ENCODE peak calls at places on chromosomes 16 and 17, in ten cellular contexts. One of them, this sample, is unnamed.

GRCh38 chr16:56848056-56848936 is 16.7 kb upstream of the SLC12A3 start:
- DNase-seq in body of pancreas: peak
- DNase-seq in stomach: no peak
- DNase-seq in NT2/D1: no peak
- DNase-seq in fibroblast of lung: peak
- DNase-seq in Peyer's patch: no peak
- DNase-seq in cardiac fibroblast: peak
- DNase-seq in AG09309: no peak
- DNase-seq in H7: no peak
- DNase-seq in HCT116: no peak
- DNase-seq in this sample: peak

GRCh38 chr17:73733527-73733926 is 89.3 kb upstream of the SDK2 start:
- DNase-seq in body of pancreas: no peak
- DNase-seq in stomach: no peak
- DNase-seq in NT2/D1: no peak
- DNase-seq in fibroblast of lung: no peak
- DNase-seq in Peyer's patch: no peak
- DNase-seq in cardiac fibroblast: no peak
- DNase-seq in AG09309: no peak
- DNase-seq in H7: no peak
- DNase-seq in HCT116: no peak
- DNase-seq in this sample: no peak

GRCh38 chr16:77137045-77137444 is 53.9 kb upstream of the MON1B start:
- DNase-seq in body of pancreas: no peak
- DNase-seq in stomach: no peak
- DNase-seq in NT2/D1: no peak
- DNase-seq in fibroblast of lung: no peak
- DNase-seq in Peyer's patch: no peak
- DNase-seq in cardiac fibroblast: no peak
- DNase-seq in AG09309: no peak
- DNase-seq in H7: peak
- DNase-seq in HCT116: no peak
- DNase-seq in this sample: no peak

GRCh38 chr16:16096858-16097213 is 126.5 kb downstream of the ABCC6 start:
- DNase-seq in body of pancreas: no peak
- DNase-seq in stomach: no peak
- DNase-seq in NT2/D1: no peak
- DNase-seq in fibroblast of lung: no peak
- DNase-seq in Peyer's patch: no peak
- DNase-seq in cardiac fibroblast: no peak
- DNase-seq in AG09309: no peak
- DNase-seq in H7: no peak
- DNase-seq in HCT116: no peak
- DNase-seq in this sample: no peak

GRCh38 chr17:40458001-40458791 is 14.9 kb downstream of the IGFBP4 start:
- DNase-seq in body of pancreas: peak
- DNase-seq in stomach: peak
- DNase-seq in NT2/D1: no peak
- DNase-seq in fibroblast of lung: peak
- DNase-seq in Peyer's patch: no peak
- DNase-seq in cardiac fibroblast: peak
- DNase-seq in AG09309: peak
- DNase-seq in H7: peak
- DNase-seq in HCT116: no peak
- DNase-seq in this sample: peak

GRCh38 chr16:57619606-57620315 is 8.7 kb upstream of the ADGRG1 start:
- DNase-seq in body of pancreas: peak
- DNase-seq in stomach: peak
- DNase-seq in NT2/D1: no peak
- DNase-seq in fibroblast of lung: no peak
- DNase-seq in Peyer's patch: peak
- DNase-seq in cardiac fibroblast: no peak
- DNase-seq in AG09309: no peak
- DNase-seq in H7: peak
- DNase-seq in HCT116: no peak
- DNase-seq in this sample: no peak

GRCh38 chr17:47803201-47803600 is 18.4 kb downstream of the OSBPL7 start:
- DNase-seq in body of pancreas: no peak
- DNase-seq in stomach: no peak
- DNase-seq in NT2/D1: no peak
- DNase-seq in fibroblast of lung: no peak
- DNase-seq in Peyer's patch: no peak
- DNase-seq in cardiac fibroblast: no peak
- DNase-seq in AG09309: no peak
- DNase-seq in H7: no peak
- DNase-seq in HCT116: no peak
- DNase-seq in this sample: no peak

GRCh38 chr17:9783012-9783411 is 8.4 kb downstream of the DHRS7C start:
- DNase-seq in body of pancreas: no peak
- DNase-seq in stomach: no peak
- DNase-seq in NT2/D1: no peak
- DNase-seq in fibroblast of lung: no peak
- DNase-seq in Peyer's patch: no peak
- DNase-seq in cardiac fibroblast: no peak
- DNase-seq in AG09309: no peak
- DNase-seq in H7: no peak
- DNase-seq in HCT116: no peak
- DNase-seq in this sample: no peak

GRCh38 chr17:7834891-7835817 is 1.1 kb downstream of the KDM6B start:
- DNase-seq in body of pancreas: peak
- DNase-seq in stomach: peak
- DNase-seq in NT2/D1: peak
- DNase-seq in fibroblast of lung: peak
- DNase-seq in Peyer's patch: peak
- DNase-seq in cardiac fibroblast: peak
- DNase-seq in AG09309: peak
- DNase-seq in H7: peak
- DNase-seq in HCT116: peak
- DNase-seq in this sample: peak

GRCh38 chr17:76272541-76273434 is 7.6 kb downstream of the UBALD2 start:
- DNase-seq in body of pancreas: peak
- DNase-seq in stomach: no peak
- DNase-seq in NT2/D1: no peak
- DNase-seq in fibroblast of lung: no peak
- DNase-seq in Peyer's patch: no peak
- DNase-seq in cardiac fibroblast: no peak
- DNase-seq in AG09309: no peak
- DNase-seq in H7: peak
- DNase-seq in HCT116: no peak
- DNase-seq in this sample: no peak

GRCh38 chr17:66715745-66716156 is 119.2 kb upstream of the CACNG5 start:
- DNase-seq in body of pancreas: peak
- DNase-seq in stomach: no peak
- DNase-seq in NT2/D1: peak
- DNase-seq in fibroblast of lung: peak
- DNase-seq in Peyer's patch: no peak
- DNase-seq in cardiac fibroblast: peak
- DNase-seq in AG09309: peak
- DNase-seq in H7: peak
- DNase-seq in HCT116: peak
- DNase-seq in this sample: no peak

GRCh38 chr17:27776882-27777624 is 23.3 kb downstream of the NOS2 start:
- DNase-seq in body of pancreas: no peak
- DNase-seq in stomach: no peak
- DNase-seq in NT2/D1: no peak
- DNase-seq in fibroblast of lung: no peak
- DNase-seq in Peyer's patch: no peak
- DNase-seq in cardiac fibroblast: no peak
- DNase-seq in AG09309: no peak
- DNase-seq in H7: no peak
- DNase-seq in HCT116: no peak
- DNase-seq in this sample: no peak

GRCh38 chr17:28720247-28720996 is 637 bp downstream of the RPL23A start:
- DNase-seq in body of pancreas: no peak
- DNase-seq in stomach: no peak
- DNase-seq in NT2/D1: no peak
- DNase-seq in fibroblast of lung: no peak
- DNase-seq in Peyer's patch: no peak
- DNase-seq in cardiac fibroblast: no peak
- DNase-seq in AG09309: no peak
- DNase-seq in H7: no peak
- DNase-seq in HCT116: no peak
- DNase-seq in this sample: no peak

GRCh38 chr16:84774810-84775209 is 45.0 kb upstream of the CRISPLD2 start:
- DNase-seq in body of pancreas: peak
- DNase-seq in stomach: no peak
- DNase-seq in NT2/D1: no peak
- DNase-seq in fibroblast of lung: peak
- DNase-seq in Peyer's patch: no peak
- DNase-seq in cardiac fibroblast: peak
- DNase-seq in AG09309: peak
- DNase-seq in H7: no peak
- DNase-seq in HCT116: no peak
- DNase-seq in this sample: no peak

GRCh38 chr16:642189-643049 is 791 bp downstream of the MCRIP2 start:
- DNase-seq in body of pancreas: peak
- DNase-seq in stomach: peak
- DNase-seq in NT2/D1: no peak
- DNase-seq in fibroblast of lung: no peak
- DNase-seq in Peyer's patch: peak
- DNase-seq in cardiac fibroblast: no peak
- DNase-seq in AG09309: no peak
- DNase-seq in H7: peak
- DNase-seq in HCT116: no peak
- DNase-seq in this sample: peak

GRCh38 chr17:17681187-17681743 is at the start of gene RAI1:
- DNase-seq in body of pancreas: peak
- DNase-seq in stomach: peak
- DNase-seq in NT2/D1: no peak
- DNase-seq in fibroblast of lung: peak
- DNase-seq in Peyer's patch: peak
- DNase-seq in cardiac fibroblast: peak
- DNase-seq in AG09309: no peak
- DNase-seq in H7: peak
- DNase-seq in HCT116: no peak
- DNase-seq in this sample: peak

GRCh38 chr16:64695684-64696083 is 426.2 kb downstream of the CDH11 start:
- DNase-seq in body of pancreas: no peak
- DNase-seq in stomach: no peak
- DNase-seq in NT2/D1: no peak
- DNase-seq in fibroblast of lung: no peak
- DNase-seq in Peyer's patch: no peak
- DNase-seq in cardiac fibroblast: no peak
- DNase-seq in AG09309: no peak
- DNase-seq in H7: no peak
- DNase-seq in HCT116: no peak
- DNase-seq in this sample: no peak

GRCh38 chr16:23836078-23836403 is 258 bp downstream of the PRKCB start:
- DNase-seq in body of pancreas: no peak
- DNase-seq in stomach: no peak
- DNase-seq in NT2/D1: no peak
- DNase-seq in fibroblast of lung: no peak
- DNase-seq in Peyer's patch: no peak
- DNase-seq in cardiac fibroblast: no peak
- DNase-seq in AG09309: no peak
- DNase-seq in H7: no peak
- DNase-seq in HCT116: no peak
- DNase-seq in this sample: no peak
- H3K4me3 ChIP-seq in body of pancreas: no peak
- H3K4me3 ChIP-seq in stomach: peak
- H3K4me3 ChIP-seq in NT2/D1: peak
- H3K4me3 ChIP-seq in fibroblast of lung: no peak
- H3K4me3 ChIP-seq in Peyer's patch: peak
- H3K4me3 ChIP-seq in cardiac fibroblast: no peak
- H3K4me3 ChIP-seq in AG09309: no peak
- H3K4me3 ChIP-seq in H7: peak
- H3K4me3 ChIP-seq in HCT116: no peak
- H3K4me3 ChIP-seq in this sample: no peak

GRCh38 chr16:50480206-50480605 is 68.0 kb upstream of the NKD1 start:
- DNase-seq in body of pancreas: no peak
- DNase-seq in stomach: no peak
- DNase-seq in NT2/D1: no peak
- DNase-seq in fibroblast of lung: no peak
- DNase-seq in Peyer's patch: no peak
- DNase-seq in cardiac fibroblast: no peak
- DNase-seq in AG09309: no peak
- DNase-seq in H7: no peak
- DNase-seq in HCT116: no peak
- DNase-seq in this sample: no peak
- H3K4me3 ChIP-seq in body of pancreas: no peak
- H3K4me3 ChIP-seq in stomach: no peak
- H3K4me3 ChIP-seq in NT2/D1: no peak
- H3K4me3 ChIP-seq in fibroblast of lung: no peak
- H3K4me3 ChIP-seq in Peyer's patch: no peak
- H3K4me3 ChIP-seq in cardiac fibroblast: no peak
- H3K4me3 ChIP-seq in AG09309: no peak
- H3K4me3 ChIP-seq in H7: no peak
- H3K4me3 ChIP-seq in HCT116: no peak
- H3K4me3 ChIP-seq in this sample: no peak

GRCh38 chr17:36812762-36813161 is 124.5 kb upstream of the LHX1 start:
- DNase-seq in body of pancreas: no peak
- DNase-seq in stomach: no peak
- DNase-seq in NT2/D1: no peak
- DNase-seq in fibroblast of lung: no peak
- DNase-seq in Peyer's patch: no peak
- DNase-seq in cardiac fibroblast: no peak
- DNase-seq in AG09309: no peak
- DNase-seq in H7: peak
- DNase-seq in HCT116: no peak
- DNase-seq in this sample: no peak

GRCh38 chr17:36813957-36814356 is 123.3 kb upstream of the LHX1 start:
- DNase-seq in body of pancreas: no peak
- DNase-seq in stomach: no peak
- DNase-seq in NT2/D1: no peak
- DNase-seq in fibroblast of lung: no peak
- DNase-seq in Peyer's patch: no peak
- DNase-seq in cardiac fibroblast: no peak
- DNase-seq in AG09309: no peak
- DNase-seq in H7: peak
- DNase-seq in HCT116: no peak
- DNase-seq in this sample: no peak

GRCh38 chr17:36813357-36813756 is 123.9 kb upstream of the LHX1 start:
- DNase-seq in body of pancreas: no peak
- DNase-seq in stomach: no peak
- DNase-seq in NT2/D1: no peak
- DNase-seq in fibroblast of lung: no peak
- DNase-seq in Peyer's patch: no peak
- DNase-seq in cardiac fibroblast: no peak
- DNase-seq in AG09309: no peak
- DNase-seq in H7: peak
- DNase-seq in HCT116: no peak
- DNase-seq in this sample: no peak

GRCh38 chr17:36807496-36808180 is 129.6 kb upstream of the LHX1 start:
- DNase-seq in body of pancreas: no peak
- DNase-seq in stomach: no peak
- DNase-seq in NT2/D1: no peak
- DNase-seq in fibroblast of lung: no peak
- DNase-seq in Peyer's patch: no peak
- DNase-seq in cardiac fibroblast: no peak
- DNase-seq in AG09309: no peak
- DNase-seq in H7: peak
- DNase-seq in HCT116: no peak
- DNase-seq in this sample: no peak

GRCh38 chr17:36808181-36808661 is 129.1 kb upstream of the LHX1 start:
- DNase-seq in body of pancreas: no peak
- DNase-seq in stomach: no peak
- DNase-seq in NT2/D1: no peak
- DNase-seq in fibroblast of lung: no peak
- DNase-seq in Peyer's patch: no peak
- DNase-seq in cardiac fibroblast: peak
- DNase-seq in AG09309: no peak
- DNase-seq in H7: peak
- DNase-seq in HCT116: no peak
- DNase-seq in this sample: peak
- H3K4me3 ChIP-seq in body of pancreas: no peak
- H3K4me3 ChIP-seq in stomach: peak
- H3K4me3 ChIP-seq in NT2/D1: peak
- H3K4me3 ChIP-seq in fibroblast of lung: no peak
- H3K4me3 ChIP-seq in Peyer's patch: no peak
- H3K4me3 ChIP-seq in cardiac fibroblast: no peak
- H3K4me3 ChIP-seq in AG09309: no peak
- H3K4me3 ChIP-seq in H7: peak
- H3K4me3 ChIP-seq in HCT116: no peak
- H3K4me3 ChIP-seq in this sample: no peak

GRCh38 chr17:56549501-56549900 is 44.0 kb upstream of the NOG start:
- DNase-seq in body of pancreas: no peak
- DNase-seq in stomach: no peak
- DNase-seq in NT2/D1: no peak
- DNase-seq in fibroblast of lung: no peak
- DNase-seq in Peyer's patch: no peak
- DNase-seq in cardiac fibroblast: no peak
- DNase-seq in AG09309: no peak
- DNase-seq in H7: no peak
- DNase-seq in HCT116: no peak
- DNase-seq in this sample: no peak
- H3K4me3 ChIP-seq in body of pancreas: no peak
- H3K4me3 ChIP-seq in stomach: no peak
- H3K4me3 ChIP-seq in NT2/D1: no peak
- H3K4me3 ChIP-seq in fibroblast of lung: no peak
- H3K4me3 ChIP-seq in Peyer's patch: no peak
- H3K4me3 ChIP-seq in cardiac fibroblast: no peak
- H3K4me3 ChIP-seq in AG09309: no peak
- H3K4me3 ChIP-seq in H7: no peak
- H3K4me3 ChIP-seq in HCT116: no peak
- H3K4me3 ChIP-seq in this sample: no peak